ENCODE peak calls at places on chromosomes 13 and 19, in five cellular contexts. J, D, Y, N and S are unnamed samples.

GRCh38 chr19:44735011-44735410 is 13.5 kb upstream of the BCL3 start:
- DNase-seq in J (no peak), D (no peak), Y (no peak), N (no peak), S (no peak)

GRCh38 chr19:9936151-9937000 is at the start of gene OLFM2:
- DNase-seq in J (no peak), D (peak; percentile 61), Y (peak; percentile 93), N (no peak), S (no peak)

GRCh38 chr19:39112338-39112890 is 13.2 kb upstream of the PAK4 start:
- DNase-seq in J (no peak), D (peak; percentile 88), Y (no peak), N (no peak), S (no peak)

GRCh38 chr19:812819-813358 is 8.9 kb downstream of the PLPPR3 start:
- DNase-seq in J (no peak), D (no peak), Y (peak; percentile 21), N (no peak), S (no peak)

GRCh38 chr13:42272115-42272756 is at the start of gene AKAP11:
- DNase-seq in J (peak; percentile 51), D (no peak), Y (no peak), N (peak; percentile 65), S (peak; percentile 33)

GRCh38 chr19:55526216-55527196 is 10.4 kb downstream of the SBK2 start:
- DNase-seq in J (peak; percentile 63), D (no peak), Y (no peak), N (peak; percentile 59), S (peak; percentile 13)

GRCh38 chr19:10419200-10419645 is 1.1 kb upstream of the PDE4A start:
- DNase-seq in J (no peak), D (no peak), Y (peak; percentile 63), N (no peak), S (peak; percentile 80)

GRCh38 chr13:21670006-21670882 is 629 bp upstream of the FGF9 start:
- DNase-seq in J (peak; percentile 22), D (peak; percentile 71), Y (peak; percentile 51), N (peak; percentile 54), S (peak; percentile 63)

GRCh38 chr13:32426191-32426980 is 1.5 kb downstream of the N4BP2L1 start:
- DNase-seq in J (peak; percentile 78), D (peak; percentile 20), Y (no peak), N (no peak), S (no peak)

GRCh38 chr19:38929929-38930775 is at the start of gene SARS2:
- DNase-seq in J (peak; percentile 93), D (peak; percentile 92), Y (peak; percentile 99), N (peak; percentile 95), S (peak; percentile 91)

GRCh38 chr13:109160887-109161669 is 531.7 kb downstream of the MYO16 start:
- DNase-seq in J (no peak), D (no peak), Y (no peak), N (no peak), S (no peak)

GRCh38 chr19:920051-920857 is 3.1 kb downstream of the KISS1R start:
- DNase-seq in J (peak; percentile 45), D (peak; percentile 33), Y (no peak), N (no peak), S (no peak)

GRCh38 chr19:38742906-38743305 is 1.4 kb downstream of the CAPN12 start:
- DNase-seq in J (no peak), D (no peak), Y (no peak), N (no peak), S (no peak)

GRCh38 chr19:38047048-38047435 is 140.0 kb downstream of the SIPA1L3 start:
- DNase-seq in J (no peak), D (no peak), Y (no peak), N (no peak), S (no peak)

GRCh38 chr19:41785653-41786052 is 10.7 kb upstream of the CEACAM3 start:
- DNase-seq in J (peak; percentile 98), D (peak; percentile 21), Y (peak; percentile 85), N (peak; percentile 66), S (no peak)
- H3K27me3 ChIP-seq in J (no peaks in the 10 kb centered on the region), D (peaks cover 32% of the 10 kb centered on the region), Y (peaks cover 12% of the 10 kb centered on the region), N (peaks cover 2% of the 10 kb centered on the region), S (peaks cover 20% of the 10 kb centered on the region)

GRCh38 chr19:40774916-40775631 is at the start of gene MIA:
- DNase-seq in J (no peak), D (no peak), Y (no peak), N (no peak), S (no peak)
- H3K27ac ChIP-seq in J (no peak within 1 kb of the TSS), D (no peak within 1 kb of the TSS), Y (no peak within 1 kb of the TSS), N (no peak within 1 kb of the TSS), S (no peak within 1 kb of the TSS)

DNA sequence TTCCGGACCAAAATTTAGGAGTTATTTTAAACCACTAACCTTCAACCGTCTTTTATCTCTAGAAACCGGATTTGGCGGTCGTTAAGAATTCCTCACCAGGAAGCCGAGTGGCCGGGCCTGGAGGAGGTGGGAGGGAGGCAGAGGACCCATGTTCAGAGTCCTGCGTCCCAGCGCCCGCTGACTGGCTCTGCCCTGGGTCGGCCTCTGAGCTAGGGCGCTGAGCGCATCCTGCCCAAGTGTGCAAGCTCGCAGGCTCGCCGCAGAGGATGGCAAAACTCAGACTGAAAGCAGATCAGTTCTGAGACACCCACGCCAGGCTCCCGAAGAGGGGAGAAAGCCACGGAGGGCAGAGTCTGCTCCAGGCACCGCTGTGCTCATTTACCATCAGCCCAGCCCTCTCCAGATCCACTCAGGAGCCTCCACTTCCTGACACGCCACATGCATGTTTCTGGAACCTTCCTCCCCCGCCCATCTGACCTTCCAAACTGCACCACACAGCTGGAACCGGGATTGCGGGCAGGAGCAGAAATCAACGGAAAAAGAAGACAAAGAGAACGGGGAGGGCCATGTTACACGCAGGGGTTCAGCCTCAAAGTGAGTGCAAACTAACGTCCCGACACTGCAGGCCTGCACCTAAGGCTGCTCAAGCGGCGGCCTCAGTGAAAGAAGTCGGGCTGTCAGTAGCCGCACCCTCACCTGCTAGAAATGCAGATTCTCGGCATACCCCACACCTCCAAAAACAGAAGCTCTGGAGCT is 8.2 kb downstream of the COL4A1 start:
- DNase-seq in J (no peak), D (no peak), Y (no peak), N (peak; percentile 54), S (no peak)
- H3K4me3 ChIP-seq in J (no peak overlapping the region), D (no peak overlapping the region), Y (no peak overlapping the region), N (no peak overlapping the region), S (no peak overlapping the region)

DNA sequence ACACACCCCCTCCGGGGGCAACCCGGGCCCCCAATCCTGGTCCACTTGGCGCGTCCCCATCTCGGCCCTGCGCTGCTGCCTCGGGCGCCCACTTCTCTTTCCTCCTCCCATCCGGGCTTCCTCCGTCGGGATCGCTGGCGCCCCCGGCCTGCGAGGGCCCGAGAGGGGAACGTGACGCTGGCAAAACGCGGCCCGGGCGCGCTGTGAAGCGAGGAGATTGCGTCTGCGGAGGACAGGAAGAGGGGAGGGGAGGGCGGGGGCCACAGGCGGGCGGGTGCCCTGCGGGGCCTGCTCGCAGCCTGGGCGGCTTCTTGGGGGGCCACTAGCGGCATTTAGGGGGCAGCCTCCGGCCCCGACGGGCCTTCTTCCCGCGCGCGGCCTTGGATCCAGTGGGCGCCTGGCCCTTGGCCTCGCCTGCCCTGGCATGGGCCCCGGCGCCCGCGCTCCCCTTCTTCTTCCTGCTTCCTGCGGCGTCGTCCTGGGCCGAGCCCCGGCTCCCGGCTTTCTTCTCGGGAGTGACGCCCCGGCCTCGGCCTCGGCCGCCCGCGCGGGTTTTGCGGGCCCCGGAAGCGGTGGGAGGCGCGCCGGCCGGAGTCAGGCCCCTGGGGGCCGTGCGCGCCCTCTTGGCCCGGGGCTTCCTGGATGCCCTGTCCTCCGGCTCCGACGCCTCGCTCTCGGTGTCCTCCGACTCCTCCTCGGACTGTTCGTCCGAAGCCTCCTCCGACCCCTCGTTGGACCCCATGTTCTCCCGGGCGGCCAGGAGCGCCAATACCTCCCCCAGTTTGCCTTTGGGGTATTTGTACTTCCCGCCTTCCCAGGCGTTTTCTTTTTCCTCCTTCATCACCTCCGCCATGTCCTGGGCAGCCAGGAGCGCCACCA is 2.2 kb downstream of the PNMA8B start:
- DNase-seq in J (no peak), D (peak; percentile 62), Y (peak; percentile 24), N (no peak), S (no peak)
- H3K27me3 ChIP-seq in J (peaks cover 37% of the 10 kb centered on the region), D (no peaks in the 10 kb centered on the region), Y (peaks cover 65% of the 10 kb centered on the region), N (peaks cover 70% of the 10 kb centered on the region), S (no peaks in the 10 kb centered on the region)

GRCh38 chr19:16897572-16898056 is 8.8 kb downstream of the F2RL3 start:
- DNase-seq in J (no peak), D (no peak), Y (no peak), N (no peak), S (no peak)
- H3K27ac ChIP-seq in J (no peak overlapping the region), D (peak overlapping the region; percentile 55), Y (peak overlapping the region; percentile 88), N (peak overlapping the region; percentile 39), S (peak overlapping the region; percentile 7)

DNA sequence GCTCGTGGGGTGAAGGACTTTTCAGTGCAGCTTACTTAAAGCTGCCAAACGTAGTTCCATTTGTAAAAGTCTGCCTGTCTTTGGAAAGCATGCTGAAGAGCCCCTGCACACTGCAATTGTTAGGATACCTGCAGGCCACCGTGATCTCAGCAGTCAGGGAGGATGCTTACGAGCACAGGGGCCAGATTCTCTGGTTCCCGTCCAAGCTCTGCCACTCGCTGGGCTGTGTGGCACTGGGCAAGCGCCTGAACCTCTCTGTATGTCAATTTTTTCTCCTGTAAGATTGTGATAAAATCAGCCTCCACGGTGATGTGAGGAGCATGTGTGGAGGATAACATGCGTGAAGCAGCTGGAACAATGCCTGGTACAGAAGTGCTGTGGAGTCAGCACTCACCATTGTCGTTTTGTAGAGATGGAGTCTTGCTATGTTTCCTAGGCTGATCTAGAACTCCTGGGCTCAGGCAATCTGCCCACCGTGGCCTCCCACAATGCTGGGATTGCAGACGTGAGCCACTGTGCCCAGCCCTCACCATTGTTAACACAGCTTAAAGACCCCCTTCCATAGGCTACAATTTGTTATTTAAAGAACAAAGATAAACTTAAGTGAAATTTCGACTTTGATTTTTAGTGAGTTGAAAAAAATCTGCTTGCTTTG is 3.5 kb downstream of the ADPRHL1 start:
- DNase-seq in J (no peak), D (no peak), Y (no peak), N (no peak), S (no peak)
- H3K4me3 ChIP-seq in J (no peak overlapping the region), D (no peak overlapping the region), Y (peak overlapping the region; percentile 73), N (peak overlapping the region; percentile 7), S (no peak overlapping the region)